ENCODE peak calls at places on chromosome 2, in four cellular contexts. G is SK-N-SH, N is PC-9, Y is fibroblast of lung. B is an unnamed sample.

GRCh38 chr2:120346667-120347358 is 877 bp downstream of the INHBB start:
- DNase-seq in Y (peak; percentile 39), N (no peak), G (peak; percentile 66), B (no peak)

GRCh38 chr2:130376433-130377293 is 20.8 kb downstream of the PTPN18 start:
- DNase-seq in Y (no peak), N (no peak), G (no peak), B (no peak)

GRCh38 chr2:61853086-61853847 is 593 bp downstream of the FAM161A start:
- DNase-seq in N (peak; percentile 65), G (peak; percentile 84), Y (peak; percentile 53), B (peak; percentile 67)

GRCh38 chr2:191109888-191110287 is 40.9 kb downstream of the STAT4 start:
- DNase-seq in Y (peak; percentile 84), G (no peak), N (no peak), B (no peak)

GRCh38 chr2:181457121-181457740 is at the start of gene ITGA4:
- DNase-seq in Y (peak; percentile 76), G (peak; percentile 92), N (no peak), B (peak; percentile 29)

GRCh38 chr2:231189571-231190495 is 8.6 kb upstream of the ARMC9 start:
- DNase-seq in N (no peak), Y (peak; percentile 30), G (no peak), B (no peak)

GRCh38 chr2:3233877-3234276 is 143.7 kb downstream of the EIPR1 start:
- DNase-seq in G (no peak), N (no peak), Y (no peak), B (no peak)

GRCh38 chr2:88832256-88832991 is 141.0 kb downstream of the RPIA start:
- DNase-seq in G (no peak), Y (no peak), N (no peak), B (no peak)

GRCh38 chr2:216871333-216871934 is 11.6 kb upstream of the TNP1 start:
- DNase-seq in N (no peak), G (no peak), Y (no peak), B (no peak)

GRCh38 chr2:236718207-236718992 is 148.8 kb downstream of the ACKR3 start:
- DNase-seq in Y (peak; percentile 90), N (no peak), G (no peak), B (peak; percentile 17)

GRCh38 chr2:227376911-227377396 is 2.2 kb downstream of the TM4SF20 start:
- DNase-seq in N (no peak), Y (peak; percentile 38), G (no peak), B (no peak)

GRCh38 chr2:121530210-121530562 is 494 bp upstream of the RNU4ATAC start:
- DNase-seq in G (peak; percentile 87), Y (peak; percentile 81), N (peak; percentile 68), B (peak; percentile 68)

GRCh38 chr2:72713857-72714256 is 112.0 kb downstream of the EXOC6B start:
- DNase-seq in N (no peak), Y (no peak), G (no peak), B (no peak)

GRCh38 chr2:63192169-63192888 is 141.7 kb downstream of the OTX1 start:
- DNase-seq in G (no peak), N (no peak), Y (peak; percentile 2), B (no peak)

GRCh38 chr2:219514196-219514761 is at the start of gene ASIC4:
- DNase-seq in N (no peak), G (peak; percentile 86), Y (no peak), B (no peak)

GRCh38 chr2:109609352-109610024 is 4.3 kb downstream of the SEPTIN10 start:
- DNase-seq in Y (peak; percentile 87), N (peak; percentile 50), G (no peak), B (no peak)

GRCh38 chr2:25528173-25528572 is 145.2 kb downstream of the DTNB start:
- DNase-seq in G (no peak), N (no peak), Y (peak; percentile 87), B (peak; percentile 41)

GRCh38 chr2:15334650-15335326 is 226.3 kb downstream of the NBAS start:
- DNase-seq in Y (peak; percentile 84), G (no peak), N (peak; percentile 70), B (peak; percentile 63)

GRCh38 chr2:134206573-134206972 is 47.3 kb upstream of the MGAT5 start:
- DNase-seq in N (no peak), G (no peak), Y (peak; percentile 78), B (no peak)
- H3K27ac ChIP-seq in N (no peak overlapping the region), G (no peak overlapping the region), Y (no peak overlapping the region), B (no peak overlapping the region)

GRCh38 chr2:241110607-241111442 is 8.7 kb upstream of the MTERF4 start:
- DNase-seq in G (no peak), N (no peak), Y (no peak), B (no peak)

GRCh38 chr2:241107384-241107783 is 5.3 kb upstream of the MTERF4 start:
- DNase-seq in Y (no peak), G (no peak), N (no peak), B (no peak)

GRCh38 chr2:241110089-241110606 is 8.1 kb upstream of the MTERF4 start:
- DNase-seq in Y (no peak), G (no peak), N (no peak), B (no peak)

GRCh38 chr2:241109210-241110088 is 7.4 kb upstream of the MTERF4 start:
- DNase-seq in Y (no peak), N (no peak), G (no peak), B (no peak)

GRCh38 chr2:241108271-241109209 is 6.5 kb upstream of the MTERF4 start:
- DNase-seq in G (no peak), N (no peak), Y (no peak), B (no peak)
- TF ChIP-seq CTCF in G (no peak), N (no peak), Y (no peak), B (no peak)

DNA sequence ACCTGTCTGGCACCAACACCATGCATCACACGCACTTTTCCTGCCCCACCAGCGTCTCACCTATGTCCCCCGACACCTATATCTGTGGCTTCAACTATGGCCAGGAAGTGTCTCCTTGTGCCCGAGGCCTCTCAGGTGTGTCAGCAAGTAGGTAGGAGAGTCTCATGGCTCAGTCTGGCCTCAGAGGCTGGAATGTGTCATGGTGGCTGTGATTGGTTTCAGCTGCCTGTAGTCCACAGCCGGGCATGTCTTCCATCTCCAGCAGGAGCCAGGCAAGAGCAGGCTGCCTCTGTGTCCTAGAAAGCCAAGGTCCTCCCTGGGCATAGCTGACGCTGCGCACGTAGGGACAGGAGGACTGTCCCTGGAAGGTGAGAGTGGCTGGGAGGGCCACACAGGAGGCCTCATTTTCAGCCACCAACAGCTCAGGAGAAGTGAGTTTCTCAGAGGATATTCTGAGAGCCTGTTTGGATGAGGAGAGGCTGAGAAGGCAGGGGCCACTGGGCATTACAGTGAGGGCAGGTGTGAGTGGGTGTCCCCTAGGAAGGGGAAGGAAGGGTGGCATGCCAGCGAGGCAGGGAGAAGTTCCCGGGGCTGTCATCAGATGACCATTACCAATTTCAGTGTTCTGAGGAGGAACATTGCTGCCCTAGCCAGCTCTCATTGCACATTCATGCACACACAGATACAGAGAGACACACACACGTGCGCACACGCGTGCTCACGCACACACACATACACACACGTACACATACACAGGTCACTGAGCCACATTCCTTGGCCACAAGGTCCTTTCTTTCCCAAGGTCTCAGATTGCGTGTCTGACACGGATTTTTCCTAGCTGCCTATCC is 47.1 kb downstream of the SDC1 start:
- DNase-seq in Y (no peak), G (peak; percentile 20), N (no peak), B (no peak)
- H3K27ac ChIP-seq in Y (no peak overlapping the region), G (no peak overlapping the region), N (no peak overlapping the region), B (peak overlapping the region; percentile 99)

GRCh38 chr2:176339208-176339607 is 70.0 kb downstream of the MTX2 start:
- DNase-seq in Y (no peak), N (no peak), G (no peak), B (no peak)

GRCh38 chr2:176330612-176331011 is 61.4 kb downstream of the MTX2 start:
- DNase-seq in G (no peak), N (no peak), Y (no peak), B (no peak)

GRCh38 chr2:176338395-176338794 is 69.2 kb downstream of the MTX2 start:
- DNase-seq in Y (no peak), G (no peak), N (no peak), B (no peak)

DNA sequence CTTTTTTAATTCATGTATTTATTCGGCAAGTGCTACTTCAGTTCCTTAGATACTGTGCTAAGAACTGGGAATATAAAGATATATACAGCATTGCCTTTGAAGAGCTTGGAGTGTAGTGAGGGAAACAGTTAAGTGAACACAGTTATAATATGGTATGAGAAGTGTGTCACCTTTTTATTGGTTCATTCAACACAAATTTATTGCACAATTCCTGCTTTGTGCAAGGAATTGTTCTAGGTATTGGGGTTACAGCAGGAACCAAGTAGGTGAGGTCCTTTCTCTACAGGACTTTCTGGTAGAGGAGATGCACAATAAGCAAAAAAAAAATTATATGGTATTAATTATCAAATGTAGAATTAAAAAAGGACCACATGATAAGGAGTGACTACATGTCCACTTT is 65.5 kb downstream of the MTX2 start:
- DNase-seq in Y (no peak), N (no peak), G (no peak), B (no peak)
- TF ChIP-seq CTCF in Y (no peak), N (no peak), G (no peak), B (no peak)